ENCODE peak calls at places on chromosomes 5 and 9, in five cellular contexts. One of them, this sample, is unnamed.

GRCh38 chr9:33051149-33051548 is 25.3 kb downstream of the SMU1 start:
- DNase-seq in 8988T: no peak
- DNase-seq in BE2C: no peak
- DNase-seq in amniotic epithelial cell: no peak
- DNase-seq in NCI-H187: no peak
- DNase-seq in this sample: no peak

GRCh38 chr5:37786855-37787254 is 53.0 kb downstream of the GDNF start:
- DNase-seq in 8988T: no peak
- DNase-seq in BE2C: no peak
- DNase-seq in amniotic epithelial cell: peak; percentile 75
- DNase-seq in NCI-H187: no peak
- DNase-seq in this sample: no peak

GRCh38 chr9:122228906-122229837 is at the start of gene LHX6:
- DNase-seq in 8988T: no peak
- DNase-seq in BE2C: no peak
- DNase-seq in amniotic epithelial cell: peak; percentile 16
- DNase-seq in NCI-H187: no peak
- DNase-seq in this sample: peak; percentile 5

GRCh38 chr9:95057121-95057520 is 260.4 kb downstream of the FANCC start:
- DNase-seq in 8988T: no peak
- DNase-seq in BE2C: no peak
- DNase-seq in amniotic epithelial cell: peak; percentile 56
- DNase-seq in NCI-H187: no peak
- DNase-seq in this sample: no peak

GRCh38 chr5:42949348-42950090 is 90.6 kb downstream of the ANXA2R start:
- DNase-seq in 8988T: no peak
- DNase-seq in BE2C: peak; percentile 68
- DNase-seq in amniotic epithelial cell: peak; percentile 71
- DNase-seq in NCI-H187: peak; percentile 91
- DNase-seq in this sample: peak; percentile 40

GRCh38 chr9:25255216-25255615 is 423.0 kb downstream of the TUSC1 start:
- DNase-seq in 8988T: no peak
- DNase-seq in BE2C: no peak
- DNase-seq in amniotic epithelial cell: no peak
- DNase-seq in NCI-H187: no peak
- DNase-seq in this sample: no peak

GRCh38 chr5:98816574-98817222 is 43.2 kb downstream of the RGMB start:
- DNase-seq in 8988T: no peak
- DNase-seq in BE2C: peak; percentile 68
- DNase-seq in amniotic epithelial cell: peak; percentile 5
- DNase-seq in NCI-H187: no peak
- DNase-seq in this sample: no peak

GRCh38 chr9:87122947-87123685 is 175.8 kb upstream of the GAS1 start:
- DNase-seq in 8988T: no peak
- DNase-seq in BE2C: no peak
- DNase-seq in amniotic epithelial cell: peak; percentile 97
- DNase-seq in NCI-H187: no peak
- DNase-seq in this sample: no peak

GRCh38 chr9:94014845-94015244 is 59.7 kb upstream of the BARX1 start:
- DNase-seq in 8988T: no peak
- DNase-seq in BE2C: no peak
- DNase-seq in amniotic epithelial cell: no peak
- DNase-seq in NCI-H187: no peak
- DNase-seq in this sample: no peak

GRCh38 chr9:115520626-115521025 is 402.7 kb upstream of the TNC start:
- DNase-seq in 8988T: no peak
- DNase-seq in BE2C: no peak
- DNase-seq in amniotic epithelial cell: no peak
- DNase-seq in NCI-H187: no peak
- DNase-seq in this sample: no peak

GRCh38 chr9:37325778-37326177 is 96.7 kb upstream of the GRHPR start:
- DNase-seq in 8988T: no peak
- DNase-seq in BE2C: no peak
- DNase-seq in amniotic epithelial cell: peak; percentile 17
- DNase-seq in NCI-H187: no peak
- DNase-seq in this sample: no peak

GRCh38 chr9:27714388-27714787 is 141.1 kb upstream of the C9orf72 start:
- DNase-seq in 8988T: no peak
- DNase-seq in BE2C: no peak
- DNase-seq in amniotic epithelial cell: no peak
- DNase-seq in NCI-H187: no peak
- DNase-seq in this sample: no peak

GRCh38 chr5:2493356-2493755 is 258.1 kb downstream of the IRX2 start:
- DNase-seq in 8988T: no peak
- DNase-seq in BE2C: no peak
- DNase-seq in amniotic epithelial cell: no peak
- DNase-seq in NCI-H187: no peak
- DNase-seq in this sample: no peak

GRCh38 chr5:36657563-36657995 is 51.2 kb downstream of the SLC1A3 start:
- DNase-seq in 8988T: no peak
- DNase-seq in BE2C: no peak
- DNase-seq in amniotic epithelial cell: peak; percentile 100
- DNase-seq in NCI-H187: no peak
- DNase-seq in this sample: no peak

GRCh38 chr5:119453045-119453383 is 717 bp downstream of the HSD17B4 start:
- DNase-seq in 8988T: no peak
- DNase-seq in BE2C: no peak
- DNase-seq in amniotic epithelial cell: peak; percentile 43
- DNase-seq in NCI-H187: no peak
- DNase-seq in this sample: no peak

GRCh38 chr9:120186276-120186675 is 393.7 kb downstream of the CDK5RAP2 start:
- DNase-seq in 8988T: no peak
- DNase-seq in BE2C: no peak
- DNase-seq in amniotic epithelial cell: no peak
- DNase-seq in NCI-H187: no peak
- DNase-seq in this sample: no peak

GRCh38 chr9:78038620-78039300 is 7.1 kb upstream of the GNAQ start:
- DNase-seq in 8988T: no peak
- DNase-seq in BE2C: no peak
- DNase-seq in amniotic epithelial cell: no peak
- DNase-seq in NCI-H187: no peak
- DNase-seq in this sample: no peak

This sample was measured in GM12891.